ENCODE peak calls at places on chromosomes 2 and 18, in four cellular contexts. Q is WTC11; C is posterior cingulate gyrus; R is effector CD8-positive, alpha-beta T cell. M is an unnamed sample.

GRCh38 chr18:72808688-72809087 is 59.1 kb downstream of the NETO1 start:
- DNase-seq in Q (no peak), C (peak), R (no peak), M (no peak)

GRCh38 chr2:202634556-202635440 is at the start of gene FAM117B:
- DNase-seq in Q (peak), C (peak), R (peak), M (peak)

GRCh38 chr2:239587311-239587731 is 186.5 kb upstream of the HDAC4 start:
- DNase-seq in Q (peak), C (peak), R (no peak), M (no peak)

GRCh38 chr2:46841621-46842020 is 74.0 kb downstream of the MCFD2 start:
- DNase-seq in Q (no peak), C (no peak), R (no peak), M (no peak)

GRCh38 chr2:23651187-23651983 is 266.4 kb downstream of the KLHL29 start:
- DNase-seq in Q (no peak), C (no peak), R (no peak), M (no peak)

GRCh38 chr2:179307972-179308371 is 43.3 kb upstream of the SESTD1 start:
- DNase-seq in Q (no peak), C (no peak), R (no peak), M (no peak)

GRCh38 chr2:10884530-10885478 is 26.9 kb upstream of the KCNF1 start:
- DNase-seq in Q (no peak), C (no peak), R (no peak), M (no peak)

GRCh38 chr2:51638811-51639210 is 606.9 kb upstream of the NRXN1 start:
- DNase-seq in Q (no peak), C (no peak), R (no peak), M (no peak)

GRCh38 chr2:160555420-160555819 is 61.8 kb upstream of the RBMS1 start:
- DNase-seq in Q (no peak), C (no peak), R (no peak), M (no peak)

GRCh38 chr2:186879312-186879711 is 30.3 kb upstream of the ZSWIM2 start:
- DNase-seq in Q (no peak), C (no peak), R (no peak), M (no peak)

GRCh38 chr18:9104244-9104901 is 1.9 kb downstream of the NDUFV2 start:
- DNase-seq in Q (no peak), C (no peak), R (no peak), M (no peak)